ENCODE peak calls at places on chromosomes 12 and 14, in eight cellular contexts. X is AG04450, S is left lung, Z is fibroblast of lung, D is breast epithelium, B is adipocyte, I is cardiac muscle cell, F is neural progenitor cell. K is an unnamed sample. For H3K9me3, the result is how much of the 10 kb centered on the place peaks cover.

GRCh38 chr12:43058616-43059015 is 469.1 kb upstream of the PRICKLE1 start:
- DNase-seq in I (no peak), X (no peak), B (no peak), Z (no peak), S (no peak), D (no peak), F (no peak), K (no peak)

GRCh38 chr14:24840204-24840893 is 206.4 kb upstream of the GZMB start:
- DNase-seq in B (peak), Z (no peak), I (no peak), D (no peak), S (no peak), X (no peak), F (peak), K (no peak)

GRCh38 chr14:66152269-66152668 is 333.9 kb upstream of the CCDC196 start:
- DNase-seq in S (no peak), D (no peak), Z (no peak), B (no peak), F (no peak), X (no peak), I (peak), K (no peak)

GRCh38 chr14:72711936-72712335 is 182.0 kb downstream of the DPF3 start:
- DNase-seq in I (no peak), B (no peak), D (no peak), F (no peak), S (no peak), Z (no peak), X (no peak), K (no peak)

GRCh38 chr12:53198470-53199110 is 8.5 kb downstream of the ITGB7 start:
- DNase-seq in Z (no peak), S (no peak), F (no peak), I (no peak), D (no peak), B (no peak), X (no peak), K (no peak)

GRCh38 chr14:51119411-51120051 is 24.6 kb upstream of the TRIM9 start:
- DNase-seq in I (peak), S (no peak), Z (no peak), D (no peak), X (no peak), B (no peak), F (no peak), K (no peak)

GRCh38 chr14:24179961-24180726 is 8.3 kb downstream of the REC8 start:
- DNase-seq in S (peak), B (peak), D (no peak), X (peak), F (no peak), Z (peak), I (no peak), K (no peak)

GRCh38 chr14:72894623-72895378 is 900 bp upstream of the DPF3 start:
- DNase-seq in F (peak), Z (no peak), S (no peak), X (no peak), B (peak), I (peak), D (no peak), K (peak)

GRCh38 chr14:99256483-99256874 is 15.5 kb downstream of the BCL11B start:
- DNase-seq in D (no peak), I (no peak), Z (no peak), F (no peak), X (no peak), B (no peak), S (no peak), K (no peak)

GRCh38 chr12:5309654-5310053 is 122.3 kb upstream of the NTF3 start:
- DNase-seq in S (no peak), Z (no peak), D (peak), F (no peak), X (no peak), B (no peak), I (no peak), K (no peak)

GRCh38 chr12:75852956-75853355 is 178.6 kb downstream of the PHLDA1 start:
- DNase-seq in X (no peak), Z (no peak), B (no peak), D (no peak), F (no peak), I (no peak), S (no peak), K (no peak)

GRCh38 chr12:30450872-30451271 is 244.8 kb downstream of the IPO8 start:
- DNase-seq in D (no peak), Z (peak), F (no peak), S (no peak), I (no peak), X (no peak), B (no peak), K (no peak)

GRCh38 chr12:65106948-65107347 is 14.2 kb downstream of the WIF1 start:
- DNase-seq in I (no peak), D (no peak), Z (peak), X (no peak), S (no peak), B (peak), F (no peak), K (no peak)

GRCh38 chr14:93375673-93376156 is 28.7 kb downstream of the COX8C start:
- DNase-seq in F (no peak), X (no peak), I (no peak), S (no peak), Z (no peak), D (no peak), B (no peak), K (no peak)

GRCh38 chr12:1732914-1733313 is 42.0 kb downstream of the ADIPOR2 start:
- DNase-seq in D (no peak), B (no peak), I (no peak), F (no peak), S (no peak), Z (no peak), X (no peak), K (no peak)

GRCh38 chr14:105849933-105850626 is 323.7 kb downstream of the TMEM121 start:
- DNase-seq in B (no peak), X (no peak), S (peak), Z (no peak), D (no peak), F (no peak), I (no peak), K (no peak)
- H3K9me3 ChIP-seq in B (under half), X (half or more), S (under half), Z (under half), D (under half), F (under half), I (under half), K (under half)

GRCh38 chr14:104373855-104374717 is 205.5 kb upstream of the C14orf180 start:
- DNase-seq in I (no peak), B (no peak), Z (no peak), S (peak), D (no peak), X (no peak), F (no peak), K (no peak)

GRCh38 chr14:104372390-104373054 is 207.0 kb upstream of the C14orf180 start:
- DNase-seq in S (peak), D (no peak), Z (no peak), I (no peak), B (no peak), F (no peak), X (no peak), K (no peak)

GRCh38 chr14:104374718-104375080 is 204.9 kb upstream of the C14orf180 start:
- DNase-seq in D (no peak), X (no peak), F (no peak), I (no peak), B (no peak), S (peak), Z (no peak), K (no peak)

GRCh38 chr14:104371917-104372316 is 207.6 kb upstream of the C14orf180 start:
- DNase-seq in B (no peak), D (no peak), I (no peak), X (no peak), Z (no peak), F (no peak), S (peak), K (no peak)

GRCh38 chr14:104373055-104373854 is 206.3 kb upstream of the C14orf180 start:
- DNase-seq in F (no peak), D (no peak), X (no peak), Z (no peak), B (no peak), I (no peak), S (peak), K (no peak)
- H3K9me3 ChIP-seq in F (under half), D (under half), X (half or more), Z (under half), B (under half), I (under half), S (under half), K (under half)

DNA sequence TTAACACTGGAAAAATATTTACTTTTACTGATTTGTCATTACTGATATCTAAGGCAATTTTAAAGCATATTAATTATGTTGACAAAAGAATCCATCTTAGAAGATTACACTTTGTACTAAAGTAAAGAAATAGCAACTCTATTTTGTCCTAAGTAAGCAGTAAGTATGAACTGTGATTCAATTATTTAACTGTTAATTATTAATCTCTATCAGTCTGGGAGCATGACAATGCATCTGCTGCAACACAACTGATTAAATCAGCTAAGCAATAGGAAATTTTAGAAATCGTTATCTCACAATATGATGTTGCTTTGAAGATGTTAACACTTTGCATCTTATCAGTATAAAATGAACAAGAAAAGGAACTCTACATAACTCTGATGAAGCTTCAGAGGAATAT is 172.3 kb downstream of the DPY19L2 start:
- DNase-seq in X (no peak), S (no peak), I (no peak), Z (no peak), F (no peak), D (no peak), B (no peak), K (no peak)
- H3K9me3 ChIP-seq in X (under half), S (under half), I (under half), Z (under half), F (under half), D (under half), B (under half), K (under half)

GRCh38 chr14:95156153-95156764 is 1.1 kb downstream of the DICER1 start:
- DNase-seq in F (peak), D (no peak), X (no peak), Z (peak), B (peak), I (peak), S (no peak), K (no peak)

GRCh38 chr14:95155044-95155443 is 2.3 kb downstream of the DICER1 start:
- DNase-seq in I (no peak), Z (no peak), D (no peak), F (no peak), B (no peak), X (no peak), S (no peak), K (peak)

GRCh38 chr14:95157195-95157986 is at the start of gene DICER1:
- DNase-seq in I (peak), B (peak), F (peak), Z (peak), X (peak), D (peak), S (peak), K (peak)

GRCh38 chr14:95157987-95158712 is 821 bp upstream of the DICER1 start:
- DNase-seq in I (no peak), X (no peak), Z (no peak), B (no peak), F (no peak), S (no peak), D (no peak), K (no peak)

DNA sequence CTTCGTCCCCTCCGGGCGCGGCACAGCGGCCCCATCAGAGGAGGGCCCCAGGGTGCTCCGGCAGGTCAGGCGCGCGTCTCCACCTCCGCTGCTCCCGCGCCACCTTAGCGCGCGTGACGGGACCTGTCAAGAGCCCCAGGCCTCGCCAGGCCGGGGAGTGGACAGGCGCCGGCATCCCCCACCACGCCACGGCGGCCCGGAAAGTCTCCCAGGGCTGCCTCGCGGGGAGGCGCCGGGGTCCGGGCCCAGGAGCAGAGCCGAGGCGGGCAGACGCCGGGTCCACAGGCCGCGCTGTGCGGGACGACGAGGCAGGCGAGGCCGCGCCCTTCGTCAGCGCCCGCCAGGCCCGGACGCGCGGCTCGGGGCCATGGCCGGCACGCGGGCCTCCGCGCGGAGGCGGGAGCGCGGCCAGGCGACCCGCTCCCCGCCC is 549 bp downstream of the DICER1 start:
- DNase-seq in D (peak), F (no peak), B (peak), Z (peak), I (peak), X (no peak), S (peak), K (peak)
- H3K9me3 ChIP-seq in D (under half), F (under half), B (under half), Z (under half), I (under half), X (under half), S (under half), K (under half)

DNA sequence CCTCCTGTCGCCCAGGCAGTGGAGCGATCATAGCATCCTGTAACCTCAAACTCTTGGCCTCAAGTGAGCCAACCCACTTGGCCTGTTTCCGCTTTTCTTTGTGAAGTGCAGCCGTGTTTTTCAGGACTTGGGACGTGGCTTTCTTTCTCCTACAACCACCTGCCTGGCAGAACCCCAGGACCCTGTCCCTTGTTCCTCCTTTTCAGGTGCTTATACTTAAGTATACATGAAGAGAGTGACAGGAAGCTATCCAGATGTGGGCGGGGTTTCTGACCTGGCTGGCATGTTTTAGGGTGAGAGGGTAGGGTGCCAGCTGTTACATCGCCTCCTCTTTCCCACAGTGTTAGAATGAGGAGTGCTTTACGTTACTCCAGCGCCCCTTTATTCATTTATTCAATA is 684 bp downstream of the ZNF140 start:
- DNase-seq in D (peak), I (no peak), B (no peak), F (no peak), X (no peak), S (no peak), Z (no peak), K (no peak)
- H3K9me3 ChIP-seq in D (half or more), I (under half), B (half or more), F (half or more), X (half or more), S (half or more), Z (under half), K (under half)

DNA sequence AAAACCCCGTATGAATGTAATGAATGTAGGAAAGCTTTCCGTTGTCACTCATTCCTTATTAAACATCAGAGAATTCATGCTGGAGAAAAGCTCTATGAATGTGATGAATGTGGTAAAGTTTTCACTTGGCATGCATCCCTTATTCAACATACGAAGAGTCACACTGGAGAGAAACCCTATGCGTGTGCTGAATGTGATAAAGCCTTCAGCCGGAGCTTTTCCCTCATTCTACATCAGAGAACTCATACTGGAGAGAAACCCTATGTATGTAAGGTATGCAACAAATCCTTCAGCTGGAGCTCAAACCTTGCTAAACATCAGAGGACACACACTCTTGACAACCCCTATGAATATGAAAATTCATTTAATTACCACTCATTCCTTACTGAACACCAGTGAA is 23.8 kb downstream of the ZNF891 start:
- DNase-seq in S (no peak), B (peak), I (no peak), X (no peak), F (no peak), Z (peak), D (no peak), K (no peak)
- H3K9me3 ChIP-seq in S (half or more), B (half or more), I (under half), X (under half), F (half or more), Z (under half), D (half or more), K (under half)

GRCh38 chr12:130537051-130537450 is 179.0 kb downstream of the RIMBP2 start:
- DNase-seq in F (no peak), Z (no peak), B (no peak), S (no peak), I (no peak), X (no peak), D (no peak), K (no peak)
- H3K9me3 ChIP-seq in F (under half), Z (under half), B (under half), S (under half), I (under half), X (under half), D (under half), K (under half)

GRCh38 chr14:33460119-33460518 is 490.8 kb downstream of the EGLN3 start:
- DNase-seq in S (no peak), X (no peak), D (no peak), F (no peak), B (peak), I (no peak), Z (no peak), K (no peak)

GRCh38 chr14:33454707-33455106 is 496.2 kb downstream of the EGLN3 start:
- DNase-seq in I (no peak), X (no peak), D (no peak), B (no peak), S (peak), F (no peak), Z (no peak), K (no peak)

GRCh38 chr14:33455998-33456397 is 494.9 kb downstream of the EGLN3 start:
- DNase-seq in S (no peak), Z (no peak), F (no peak), X (no peak), I (no peak), B (peak), D (no peak), K (no peak)

GRCh38 chr14:33457021-33457420 is 493.9 kb downstream of the EGLN3 start:
- DNase-seq in B (no peak), S (no peak), X (no peak), F (no peak), I (no peak), Z (no peak), D (no peak), K (no peak)

GRCh38 chr14:33457617-33458016 is 493.3 kb downstream of the EGLN3 start:
- DNase-seq in F (no peak), I (no peak), Z (no peak), S (no peak), B (no peak), X (no peak), D (no peak), K (no peak)
- H3K9me3 ChIP-seq in F (under half), I (under half), Z (under half), S (under half), B (under half), X (under half), D (under half), K (under half)